ENCODE peak calls at places on chromosomes 3 and 15, in seven cellular contexts. T, C, F, K, Q, R and B are unnamed samples.

GRCh38 chr3:13258986-13259514 is 161.1 kb downstream of the NUP210 start:
- DNase-seq in T (no peak), C (no peak), F (no peak), K (no peak), Q (peak), R (no peak), B (no peak)

GRCh38 chr15:37585966-37586656 is 348.3 kb upstream of the TMCO5A start:
- DNase-seq in T (peak), C (no peak), F (no peak), K (no peak), Q (no peak), R (no peak), B (no peak)

GRCh38 chr3:143627336-143627735 is 220.9 kb downstream of the SLC9A9 start:
- DNase-seq in T (no peak), C (no peak), F (no peak), K (no peak), Q (no peak), R (no peak), B (no peak)

GRCh38 chr3:75294124-75294523 is 370.0 kb upstream of the FRG2C start:
- DNase-seq in T (peak), C (no peak), F (peak), K (peak), Q (peak), R (peak), B (no peak)

GRCh38 chr15:42273099-42273899 is at the start of the genes GANC and TMEM87A:
- DNase-seq in T (peak), C (peak), F (peak), K (peak), Q (peak), R (peak), B (peak)

GRCh38 chr3:111070772-111071256 is 802 bp upstream of the NECTIN3 start:
- DNase-seq in T (no peak), C (no peak), F (no peak), K (no peak), Q (no peak), R (peak), B (no peak)

GRCh38 chr3:133989931-133990702 is 39.6 kb downstream of the SLCO2A1 start:
- DNase-seq in T (no peak), C (no peak), F (no peak), K (no peak), Q (no peak), R (no peak), B (no peak)

GRCh38 chr3:161409069-161409468 is 37.8 kb upstream of the SPTSSB start:
- DNase-seq in T (peak), C (no peak), F (peak), K (peak), Q (no peak), R (no peak), B (no peak)

GRCh38 chr15:96326551-96327154 is 3.8 kb upstream of the NR2F2 start:
- DNase-seq in T (no peak), C (no peak), F (peak), K (peak), Q (peak), R (no peak), B (no peak)

GRCh38 chr15:31345606-31346366 is 19.2 kb downstream of the KLF13 start:
- DNase-seq in T (no peak), C (no peak), F (no peak), K (no peak), Q (no peak), R (no peak), B (no peak)

GRCh38 chr3:124014366-124014942 is 22.5 kb upstream of the ROPN1 start:
- DNase-seq in T (no peak), C (no peak), F (no peak), K (no peak), Q (no peak), R (no peak), B (no peak)

GRCh38 chr3:74845086-74845485 is 230.6 kb upstream of the CNTN3 start:
- DNase-seq in T (no peak), C (no peak), F (no peak), K (no peak), Q (no peak), R (no peak), B (no peak)

GRCh38 chr3:120678331-120678845 is 3.7 kb downstream of the HGD start:
- DNase-seq in T (peak), C (no peak), F (peak), K (peak), Q (no peak), R (peak), B (no peak)

GRCh38 chr3:99111235-99111634 is 209.7 kb upstream of the DCBLD2 start:
- DNase-seq in T (no peak), C (no peak), F (no peak), K (no peak), Q (no peak), R (no peak), B (no peak)

GRCh38 chr15:66760358-66760967 is 58.4 kb downstream of the SMAD6 start:
- DNase-seq in T (no peak), C (no peak), F (no peak), K (no peak), Q (no peak), R (no peak), B (no peak)

GRCh38 chr3:196519738-196520122 is 4.6 kb upstream of the SMCO1 start:
- DNase-seq in T (no peak), C (no peak), F (no peak), K (no peak), Q (no peak), R (no peak), B (no peak)

GRCh38 chr15:75233504-75234190 is 24.5 kb upstream of the GOLGA6C start:
- DNase-seq in T (no peak), C (no peak), F (no peak), K (peak), Q (no peak), R (peak), B (no peak)

GRCh38 chr15:66884661-66885237 is 180.7 kb upstream of the SMAD3 start:
- DNase-seq in T (no peak), C (no peak), F (no peak), K (peak), Q (no peak), R (no peak), B (peak)

GRCh38 chr3:8884630-8885290 is 78.5 kb downstream of the RAD18 start:
- DNase-seq in T (no peak), C (no peak), F (no peak), K (no peak), Q (no peak), R (no peak), B (no peak)

GRCh38 chr15:48178612-48178931 is 477 bp upstream of the MYEF2 start:
- DNase-seq in T (no peak), C (no peak), F (no peak), K (no peak), Q (no peak), R (no peak), B (no peak)

GRCh38 chr3:127844326-127844942 is 22.1 kb upstream of the MGLL start:
- DNase-seq in T (no peak), C (no peak), F (no peak), K (no peak), Q (no peak), R (peak), B (no peak)

GRCh38 chr3:177711637-177712036 is 514.4 kb upstream of the TBL1XR1 start:
- DNase-seq in T (no peak), C (no peak), F (no peak), K (no peak), Q (peak), R (no peak), B (no peak)

GRCh38 chr3:53236112-53236841 is 19.5 kb downstream of the TKT start:
- DNase-seq in T (peak), C (no peak), F (peak), K (peak), Q (peak), R (no peak), B (no peak)

GRCh38 chr3:153783106-153783505 is 338.1 kb upstream of the ARHGEF26 start:
- DNase-seq in T (no peak), C (no peak), F (peak), K (no peak), Q (peak), R (no peak), B (no peak)

GRCh38 chr3:56087460-56087859 is 380.8 kb downstream of the ERC2 start:
- DNase-seq in T (no peak), C (no peak), F (no peak), K (no peak), Q (no peak), R (no peak), B (no peak)

GRCh38 chr3:56094170-56094569 is 374.1 kb downstream of the ERC2 start:
- DNase-seq in T (no peak), C (no peak), F (no peak), K (no peak), Q (no peak), R (no peak), B (no peak)

GRCh38 chr3:56086355-56086754 is 381.9 kb downstream of the ERC2 start:
- DNase-seq in T (peak), C (no peak), F (peak), K (no peak), Q (no peak), R (no peak), B (no peak)

GRCh38 chr3:56089739-56090138 is 378.5 kb downstream of the ERC2 start:
- DNase-seq in T (no peak), C (no peak), F (no peak), K (no peak), Q (no peak), R (no peak), B (no peak)
- TF ChIP-seq CTCF in T (no peak), C (no peak), F (peak), K (no peak), Q (no peak), R (no peak), B (no peak)

GRCh38 chr15:62626903-62627302 is 415.6 kb upstream of the TPM1 start:
- DNase-seq in T (no peak), C (no peak), F (no peak), K (no peak), Q (no peak), R (no peak), B (no peak)
- TF ChIP-seq CTCF in T (no peak), C (no peak), F (no peak), K (no peak), Q (no peak), R (no peak), B (no peak)

GRCh38 chr3:66986406-66986805 is 11.7 kb upstream of the KBTBD8 start:
- DNase-seq in T (no peak), C (no peak), F (no peak), K (no peak), Q (no peak), R (no peak), B (no peak)

GRCh38 chr3:66993082-66993481 is 5.0 kb upstream of the KBTBD8 start:
- DNase-seq in T (no peak), C (no peak), F (no peak), K (no peak), Q (no peak), R (no peak), B (no peak)

GRCh38 chr3:66989241-66989640 is 8.9 kb upstream of the KBTBD8 start:
- DNase-seq in T (no peak), C (no peak), F (no peak), K (no peak), Q (peak), R (no peak), B (no peak)

GRCh38 chr3:66991478-66991877 is 6.6 kb upstream of the KBTBD8 start:
- DNase-seq in T (peak), C (no peak), F (peak), K (no peak), Q (no peak), R (no peak), B (no peak)

GRCh38 chr3:66989860-66990696 is 8.0 kb upstream of the KBTBD8 start:
- DNase-seq in T (no peak), C (no peak), F (no peak), K (no peak), Q (no peak), R (peak), B (no peak)
- TF ChIP-seq CTCF in T (peak), C (no peak), F (peak), K (no peak), Q (peak), R (peak), B (peak)

DNA sequence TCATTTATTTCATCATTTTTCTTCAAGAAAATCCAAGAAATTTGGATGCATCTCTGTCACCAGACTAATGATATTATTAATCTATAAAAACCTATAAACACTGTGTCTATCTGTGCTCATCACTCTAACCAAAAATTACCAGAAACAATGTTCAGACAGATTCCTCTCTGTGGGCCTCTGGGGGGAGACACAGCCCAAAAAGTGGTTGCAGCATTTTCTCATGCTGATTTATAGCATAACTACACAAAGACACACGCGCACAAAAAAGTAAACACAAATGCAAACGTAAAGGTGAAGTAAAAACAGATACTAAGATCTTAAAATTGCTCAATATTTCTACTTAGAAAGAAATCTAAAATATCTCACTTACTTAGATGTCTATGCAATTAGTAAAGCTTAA is 976.0 kb downstream of the GBE1 start:
- DNase-seq in T (no peak), C (no peak), F (no peak), K (no peak), Q (no peak), R (no peak), B (no peak)
- TF ChIP-seq CTCF in T (no peak), C (no peak), F (no peak), K (no peak), Q (no peak), R (no peak), B (peak)

DNA sequence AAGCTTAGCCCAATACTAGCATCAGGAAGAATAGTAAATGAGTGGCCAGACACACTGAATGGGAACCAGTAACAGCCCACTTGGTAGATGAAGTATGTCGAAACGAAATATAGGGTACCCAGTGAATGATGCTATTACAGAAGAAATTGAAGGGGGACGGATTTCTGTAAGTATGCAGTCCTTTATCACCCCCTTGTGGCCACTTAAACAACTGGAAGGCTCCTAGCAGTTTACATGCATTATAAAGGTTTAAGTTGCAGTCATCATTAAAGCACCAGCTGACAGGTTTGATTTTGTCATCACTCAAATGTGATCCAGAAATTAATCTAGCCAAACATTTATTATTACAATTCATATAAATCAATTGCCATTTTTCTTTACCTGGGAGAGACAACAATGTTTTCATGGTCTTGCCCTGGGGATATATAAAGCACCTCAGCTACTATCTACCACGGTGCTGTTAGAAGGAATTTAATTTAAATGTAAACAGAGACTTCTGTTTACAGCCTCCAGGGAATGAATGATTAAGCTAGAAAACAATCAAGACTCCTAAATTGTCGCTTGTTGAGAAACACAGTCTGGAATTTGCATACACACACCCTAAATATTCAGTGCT is 7.7 kb downstream of the EIF1B start:
- DNase-seq in T (no peak), C (no peak), F (peak), K (no peak), Q (peak), R (peak), B (no peak)
- TF ChIP-seq CTCF in T (peak), C (peak), F (peak), K (peak), Q (peak), R (peak), B (peak)

GRCh38 chr15:52220896-52221660 is 29.9 kb upstream of the GNB5 start:
- DNase-seq in T (no peak), C (no peak), F (no peak), K (no peak), Q (no peak), R (no peak), B (no peak)

GRCh38 chr15:52221730-52222129 is 30.5 kb upstream of the GNB5 start:
- DNase-seq in T (no peak), C (no peak), F (no peak), K (no peak), Q (no peak), R (no peak), B (no peak)

GRCh38 chr15:52217186-52217585 is 26.0 kb upstream of the GNB5 start:
- DNase-seq in T (no peak), C (no peak), F (no peak), K (no peak), Q (peak), R (peak), B (no peak)

GRCh38 chr15:52220251-52220650 is 29.1 kb upstream of the GNB5 start:
- DNase-seq in T (no peak), C (no peak), F (no peak), K (no peak), Q (peak), R (no peak), B (no peak)

GRCh38 chr15:52218816-52219215 is 27.6 kb upstream of the GNB5 start:
- DNase-seq in T (no peak), C (no peak), F (no peak), K (no peak), Q (no peak), R (no peak), B (no peak)
- TF ChIP-seq CTCF in T (no peak), C (no peak), F (no peak), K (no peak), Q (no peak), R (no peak), B (no peak)

GRCh38 chr3:129591932-129592331 is 14.5 kb downstream of the PLXND1 start:
- DNase-seq in T (no peak), C (no peak), F (no peak), K (no peak), Q (no peak), R (no peak), B (no peak)

GRCh38 chr3:129592362-129593150 is 13.9 kb downstream of the PLXND1 start:
- DNase-seq in T (no peak), C (no peak), F (peak), K (no peak), Q (no peak), R (no peak), B (no peak)

GRCh38 chr3:129594907-129595390 is 11.5 kb downstream of the PLXND1 start:
- DNase-seq in T (no peak), C (no peak), F (no peak), K (no peak), Q (no peak), R (no peak), B (no peak)

GRCh38 chr3:129593595-129594339 is 12.7 kb downstream of the PLXND1 start:
- DNase-seq in T (no peak), C (no peak), F (peak), K (no peak), Q (no peak), R (no peak), B (no peak)

GRCh38 chr3:129593230-129593594 is 13.3 kb downstream of the PLXND1 start:
- DNase-seq in T (no peak), C (no peak), F (no peak), K (no peak), Q (no peak), R (no peak), B (no peak)
- TF ChIP-seq CTCF in T (peak), C (no peak), F (peak), K (no peak), Q (no peak), R (no peak), B (no peak)

DNA sequence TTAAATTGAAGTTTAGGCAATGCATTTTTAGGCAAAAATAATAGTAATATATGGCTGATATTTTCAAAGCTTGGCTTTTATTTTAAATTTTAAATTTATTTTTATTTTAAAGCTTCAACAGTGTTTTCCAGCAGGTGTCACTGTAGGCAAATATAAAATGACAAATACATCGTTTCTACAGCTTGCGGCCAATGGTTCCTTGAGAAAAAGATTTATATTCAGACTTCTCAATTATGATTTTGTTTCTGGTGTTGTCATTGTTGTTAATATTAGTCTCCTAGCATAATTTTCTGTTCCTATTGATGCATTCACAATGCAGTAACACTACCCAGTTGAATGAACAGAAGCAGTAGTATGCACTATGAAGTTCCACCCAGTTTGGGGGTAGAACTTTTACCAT is 220.7 kb upstream of the DNAJC19 start:
- DNase-seq in T (no peak), C (no peak), F (peak), K (no peak), Q (peak), R (no peak), B (no peak)
- TF ChIP-seq CTCF in T (no peak), C (peak), F (no peak), K (no peak), Q (peak), R (no peak), B (peak)

GRCh38 chr3:121855555-121855954 is 20.5 kb downstream of the EAF2 start:
- DNase-seq in T (no peak), C (no peak), F (peak), K (no peak), Q (peak), R (no peak), B (no peak)
- TF ChIP-seq CTCF in T (peak), C (no peak), F (peak), K (peak), Q (peak), R (no peak), B (peak)